ENCODE peak calls at places on chromosomes 7 and 10, in ten cellular contexts. One of them, this sample, is unnamed.

GRCh38 chr7:130458256-130458655 is 17.4 kb upstream of the CEP41 start:
- DNase-seq in HCT116: no peak
- DNase-seq in EL: no peak
- DNase-seq in Caki2: no peak
- DNase-seq in GM10248: peak; percentile 27
- DNase-seq in upper lobe of right lung: no peak
- DNase-seq in stimulated activated CD4-positive, alpha-beta T cell treated with anti-CD3 and anti-CD28 coated beads, Interleukin-15, amount 100 ng/mL, for 1 hour: no peak
- DNase-seq in PC-9: no peak
- DNase-seq in neural progenitor cell: no peak
- DNase-seq in T follicular helper cell: no peak
- DNase-seq in this sample: no peak

GRCh38 chr10:387949-388660 is 252.8 kb downstream of the ZMYND11 start:
- DNase-seq in HCT116: no peak
- DNase-seq in EL: no peak
- DNase-seq in Caki2: no peak
- DNase-seq in GM10248: no peak
- DNase-seq in upper lobe of right lung: no peak
- DNase-seq in stimulated activated CD4-positive, alpha-beta T cell treated with anti-CD3 and anti-CD28 coated beads, Interleukin-15, amount 100 ng/mL, for 1 hour: no peak
- DNase-seq in PC-9: no peak
- DNase-seq in neural progenitor cell: no peak
- DNase-seq in T follicular helper cell: no peak
- DNase-seq in this sample: no peak

GRCh38 chr10:92787557-92788152 is 60.7 kb upstream of the EXOC6 start:
- DNase-seq in HCT116: no peak
- DNase-seq in EL: no peak
- DNase-seq in Caki2: no peak
- DNase-seq in GM10248: no peak
- DNase-seq in upper lobe of right lung: no peak
- DNase-seq in stimulated activated CD4-positive, alpha-beta T cell treated with anti-CD3 and anti-CD28 coated beads, Interleukin-15, amount 100 ng/mL, for 1 hour: no peak
- DNase-seq in PC-9: no peak
- DNase-seq in neural progenitor cell: no peak
- DNase-seq in T follicular helper cell: no peak
- DNase-seq in this sample: no peak

GRCh38 chr7:114508096-114508495 is 93.5 kb downstream of the FOXP2 start:
- DNase-seq in HCT116: no peak
- DNase-seq in EL: no peak
- DNase-seq in Caki2: no peak
- DNase-seq in GM10248: no peak
- DNase-seq in upper lobe of right lung: no peak
- DNase-seq in stimulated activated CD4-positive, alpha-beta T cell treated with anti-CD3 and anti-CD28 coated beads, Interleukin-15, amount 100 ng/mL, for 1 hour: no peak
- DNase-seq in PC-9: no peak
- DNase-seq in neural progenitor cell: no peak
- DNase-seq in T follicular helper cell: no peak
- DNase-seq in this sample: peak; percentile 20

GRCh38 chr7:102099474-102099873 is 187.2 kb upstream of the SH2B2 start:
- DNase-seq in HCT116: no peak
- DNase-seq in EL: no peak
- DNase-seq in Caki2: no peak
- DNase-seq in GM10248: no peak
- DNase-seq in upper lobe of right lung: no peak
- DNase-seq in stimulated activated CD4-positive, alpha-beta T cell treated with anti-CD3 and anti-CD28 coated beads, Interleukin-15, amount 100 ng/mL, for 1 hour: no peak
- DNase-seq in PC-9: no peak
- DNase-seq in neural progenitor cell: no peak
- DNase-seq in T follicular helper cell: no peak
- DNase-seq in this sample: no peak

GRCh38 chr10:69268761-69269416 is 9.4 kb upstream of the HK1 start:
- DNase-seq in HCT116: no peak
- DNase-seq in EL: peak; percentile 38
- DNase-seq in Caki2: no peak
- DNase-seq in GM10248: no peak
- DNase-seq in upper lobe of right lung: no peak
- DNase-seq in stimulated activated CD4-positive, alpha-beta T cell treated with anti-CD3 and anti-CD28 coated beads, Interleukin-15, amount 100 ng/mL, for 1 hour: no peak
- DNase-seq in PC-9: no peak
- DNase-seq in neural progenitor cell: no peak
- DNase-seq in T follicular helper cell: no peak
- DNase-seq in this sample: no peak

GRCh38 chr7:124162667-124163066 is 129.8 kb upstream of the TMEM229A start:
- DNase-seq in HCT116: no peak
- DNase-seq in EL: peak; percentile 40
- DNase-seq in Caki2: no peak
- DNase-seq in GM10248: no peak
- DNase-seq in upper lobe of right lung: no peak
- DNase-seq in stimulated activated CD4-positive, alpha-beta T cell treated with anti-CD3 and anti-CD28 coated beads, Interleukin-15, amount 100 ng/mL, for 1 hour: no peak
- DNase-seq in PC-9: no peak
- DNase-seq in neural progenitor cell: no peak
- DNase-seq in T follicular helper cell: no peak
- DNase-seq in this sample: peak; percentile 49

GRCh38 chr10:100970076-100970913 is 991 bp downstream of the SEMA4G start:
- DNase-seq in HCT116: peak; percentile 26
- DNase-seq in EL: no peak
- DNase-seq in Caki2: no peak
- DNase-seq in GM10248: peak; percentile 56
- DNase-seq in upper lobe of right lung: no peak
- DNase-seq in stimulated activated CD4-positive, alpha-beta T cell treated with anti-CD3 and anti-CD28 coated beads, Interleukin-15, amount 100 ng/mL, for 1 hour: peak; percentile 15
- DNase-seq in PC-9: no peak
- DNase-seq in neural progenitor cell: peak; percentile 42
- DNase-seq in T follicular helper cell: peak; percentile 21
- DNase-seq in this sample: no peak

GRCh38 chr10:36677170-36677768 is 448.1 kb upstream of the ANKRD30A start:
- DNase-seq in HCT116: no peak
- DNase-seq in EL: no peak
- DNase-seq in Caki2: no peak
- DNase-seq in GM10248: no peak
- DNase-seq in upper lobe of right lung: no peak
- DNase-seq in stimulated activated CD4-positive, alpha-beta T cell treated with anti-CD3 and anti-CD28 coated beads, Interleukin-15, amount 100 ng/mL, for 1 hour: no peak
- DNase-seq in PC-9: no peak
- DNase-seq in neural progenitor cell: no peak
- DNase-seq in T follicular helper cell: no peak
- DNase-seq in this sample: peak; percentile 71

GRCh38 chr10:70169011-70169410 is 1.3 kb downstream of the SAR1A start:
- DNase-seq in HCT116: no peak
- DNase-seq in EL: no peak
- DNase-seq in Caki2: no peak
- DNase-seq in GM10248: no peak
- DNase-seq in upper lobe of right lung: no peak
- DNase-seq in stimulated activated CD4-positive, alpha-beta T cell treated with anti-CD3 and anti-CD28 coated beads, Interleukin-15, amount 100 ng/mL, for 1 hour: no peak
- DNase-seq in PC-9: no peak
- DNase-seq in neural progenitor cell: no peak
- DNase-seq in T follicular helper cell: no peak
- DNase-seq in this sample: no peak

GRCh38 chr10:53675201-53675600 is 902.6 kb upstream of the MBL2 start:
- DNase-seq in HCT116: no peak
- DNase-seq in EL: no peak
- DNase-seq in Caki2: no peak
- DNase-seq in GM10248: no peak
- DNase-seq in upper lobe of right lung: no peak
- DNase-seq in stimulated activated CD4-positive, alpha-beta T cell treated with anti-CD3 and anti-CD28 coated beads, Interleukin-15, amount 100 ng/mL, for 1 hour: no peak
- DNase-seq in PC-9: no peak
- DNase-seq in neural progenitor cell: no peak
- DNase-seq in T follicular helper cell: no peak
- DNase-seq in this sample: no peak

GRCh38 chr7:18016547-18017444 is 10.8 kb downstream of the PRPS1L1 start:
- DNase-seq in HCT116: no peak
- DNase-seq in EL: no peak
- DNase-seq in Caki2: no peak
- DNase-seq in GM10248: no peak
- DNase-seq in upper lobe of right lung: no peak
- DNase-seq in stimulated activated CD4-positive, alpha-beta T cell treated with anti-CD3 and anti-CD28 coated beads, Interleukin-15, amount 100 ng/mL, for 1 hour: no peak
- DNase-seq in PC-9: no peak
- DNase-seq in neural progenitor cell: no peak
- DNase-seq in T follicular helper cell: no peak
- DNase-seq in this sample: no peak

GRCh38 chr10:108465871-108466641 is 1301.5 kb upstream of the SORCS1 start:
- DNase-seq in HCT116: no peak
- DNase-seq in EL: peak; percentile 32
- DNase-seq in Caki2: no peak
- DNase-seq in GM10248: no peak
- DNase-seq in upper lobe of right lung: peak; percentile 73
- DNase-seq in stimulated activated CD4-positive, alpha-beta T cell treated with anti-CD3 and anti-CD28 coated beads, Interleukin-15, amount 100 ng/mL, for 1 hour: no peak
- DNase-seq in PC-9: no peak
- DNase-seq in neural progenitor cell: peak; percentile 65
- DNase-seq in T follicular helper cell: no peak
- DNase-seq in this sample: peak; percentile 7

GRCh38 chr10:105195831-105196230 is 554.7 kb downstream of the SORCS3 start:
- DNase-seq in HCT116: no peak
- DNase-seq in EL: no peak
- DNase-seq in Caki2: no peak
- DNase-seq in GM10248: no peak
- DNase-seq in upper lobe of right lung: no peak
- DNase-seq in stimulated activated CD4-positive, alpha-beta T cell treated with anti-CD3 and anti-CD28 coated beads, Interleukin-15, amount 100 ng/mL, for 1 hour: no peak
- DNase-seq in PC-9: no peak
- DNase-seq in neural progenitor cell: no peak
- DNase-seq in T follicular helper cell: no peak
- DNase-seq in this sample: no peak

GRCh38 chr10:79025113-79025832 is 43.5 kb upstream of the ZMIZ1 start:
- DNase-seq in HCT116: no peak
- DNase-seq in EL: no peak
- DNase-seq in Caki2: no peak
- DNase-seq in GM10248: no peak
- DNase-seq in upper lobe of right lung: peak; percentile 58
- DNase-seq in stimulated activated CD4-positive, alpha-beta T cell treated with anti-CD3 and anti-CD28 coated beads, Interleukin-15, amount 100 ng/mL, for 1 hour: no peak
- DNase-seq in PC-9: no peak
- DNase-seq in neural progenitor cell: peak; percentile 41
- DNase-seq in T follicular helper cell: no peak
- DNase-seq in this sample: no peak

GRCh38 chr7:85172530-85172941 is 14.3 kb downstream of the SEMA3D start:
- DNase-seq in HCT116: no peak
- DNase-seq in EL: peak; percentile 87
- DNase-seq in Caki2: no peak
- DNase-seq in GM10248: no peak
- DNase-seq in upper lobe of right lung: no peak
- DNase-seq in stimulated activated CD4-positive, alpha-beta T cell treated with anti-CD3 and anti-CD28 coated beads, Interleukin-15, amount 100 ng/mL, for 1 hour: no peak
- DNase-seq in PC-9: no peak
- DNase-seq in neural progenitor cell: no peak
- DNase-seq in T follicular helper cell: no peak
- DNase-seq in this sample: peak; percentile 89

This sample was measured in astrocyte of the spinal cord.